ENCODE peak calls at places on chromosomes 1 and 21, in five cellular contexts. One of them, this sample, is unnamed.

GRCh38 chr1:228765543-228765942 is 30.3 kb downstream of the RHOU start:
- DNase-seq in suprapubic skin: no peak
- DNase-seq in pancreas: peak
- DNase-seq in A549: no peak
- DNase-seq in ascending aorta: no peak
- DNase-seq in this sample: no peak

GRCh38 chr1:161171191-161171590 is 5.0 kb downstream of the PPOX start:
- DNase-seq in suprapubic skin: no peak
- DNase-seq in pancreas: no peak
- DNase-seq in A549: no peak
- DNase-seq in ascending aorta: no peak
- DNase-seq in this sample: no peak

GRCh38 chr1:159122005-159122621 is 45.5 kb upstream of the AIM2 start:
- DNase-seq in suprapubic skin: no peak
- DNase-seq in pancreas: no peak
- DNase-seq in A549: no peak
- DNase-seq in ascending aorta: no peak
- DNase-seq in this sample: no peak

GRCh38 chr1:235864965-235865525 is 1.7 kb downstream of the LYST start:
- DNase-seq in suprapubic skin: no peak
- DNase-seq in pancreas: no peak
- DNase-seq in A549: no peak
- DNase-seq in ascending aorta: no peak
- DNase-seq in this sample: no peak

GRCh38 chr1:234721476-234722266 is 111.7 kb upstream of the IRF2BP2 start:
- DNase-seq in suprapubic skin: no peak
- DNase-seq in pancreas: peak
- DNase-seq in A549: no peak
- DNase-seq in ascending aorta: no peak
- DNase-seq in this sample: no peak

GRCh38 chr1:24390924-24391782 is 22.4 kb downstream of the STPG1 start:
- DNase-seq in suprapubic skin: peak
- DNase-seq in pancreas: peak
- DNase-seq in A549: peak
- DNase-seq in ascending aorta: no peak
- DNase-seq in this sample: peak

GRCh38 chr1:92960395-92961130 is 699 bp downstream of the DIPK1A start:
- DNase-seq in suprapubic skin: no peak
- DNase-seq in pancreas: peak
- DNase-seq in A549: peak
- DNase-seq in ascending aorta: peak
- DNase-seq in this sample: peak

GRCh38 chr1:218779341-218779831 is 394.3 kb upstream of the LYPLAL1 start:
- DNase-seq in suprapubic skin: no peak
- DNase-seq in pancreas: no peak
- DNase-seq in A549: no peak
- DNase-seq in ascending aorta: no peak
- DNase-seq in this sample: no peak

GRCh38 chr1:88801575-88802208 is 89.7 kb downstream of the GTF2B start:
- DNase-seq in suprapubic skin: no peak
- DNase-seq in pancreas: no peak
- DNase-seq in A549: no peak
- DNase-seq in ascending aorta: no peak
- DNase-seq in this sample: no peak

GRCh38 chr1:9629445-9630201 is 21.9 kb upstream of the PIK3CD start:
- DNase-seq in suprapubic skin: no peak
- DNase-seq in pancreas: peak
- DNase-seq in A549: no peak
- DNase-seq in ascending aorta: peak
- DNase-seq in this sample: no peak

GRCh38 chr1:231969078-231969477 is 342.5 kb downstream of the DISC1 start:
- DNase-seq in suprapubic skin: no peak
- DNase-seq in pancreas: no peak
- DNase-seq in A549: no peak
- DNase-seq in ascending aorta: no peak
- DNase-seq in this sample: no peak

GRCh38 chr1:3194760-3195479 is 125.9 kb downstream of the PRDM16 start:
- DNase-seq in suprapubic skin: no peak
- DNase-seq in pancreas: no peak
- DNase-seq in A549: no peak
- DNase-seq in ascending aorta: peak
- DNase-seq in this sample: no peak

GRCh38 chr1:14113841-14114567 is 414.0 kb downstream of the PRDM2 start:
- DNase-seq in suprapubic skin: no peak
- DNase-seq in pancreas: peak
- DNase-seq in A549: no peak
- DNase-seq in ascending aorta: no peak
- DNase-seq in this sample: no peak

GRCh38 chr1:28021064-28021463 is 61.3 kb downstream of the XKR8 start:
- DNase-seq in suprapubic skin: no peak
- DNase-seq in pancreas: no peak
- DNase-seq in A549: no peak
- DNase-seq in ascending aorta: no peak
- DNase-seq in this sample: no peak

GRCh38 chr1:167492509-167492910 is 25.8 kb downstream of the CD247 start:
- DNase-seq in suprapubic skin: no peak
- DNase-seq in pancreas: no peak
- DNase-seq in A549: no peak
- DNase-seq in ascending aorta: no peak
- DNase-seq in this sample: no peak

GRCh38 chr1:182206628-182207239 is 145.2 kb upstream of the ZNF648 start:
- DNase-seq in suprapubic skin: peak
- DNase-seq in pancreas: no peak
- DNase-seq in A549: no peak
- DNase-seq in ascending aorta: no peak
- DNase-seq in this sample: peak

GRCh38 chr1:168341576-168341975 is 60.9 kb downstream of the TBX19 start:
- DNase-seq in suprapubic skin: no peak
- DNase-seq in pancreas: no peak
- DNase-seq in A549: no peak
- DNase-seq in ascending aorta: no peak
- DNase-seq in this sample: no peak

GRCh38 chr21:19523731-19524130 is 1120.1 kb upstream of the TMPRSS15 start:
- DNase-seq in suprapubic skin: no peak
- DNase-seq in pancreas: no peak
- DNase-seq in A549: no peak
- DNase-seq in ascending aorta: no peak
- DNase-seq in this sample: no peak

GRCh38 chr1:43367026-43367903 is 546 bp downstream of the ELOVL1 start:
- DNase-seq in suprapubic skin: no peak
- DNase-seq in pancreas: no peak
- DNase-seq in A549: peak
- DNase-seq in ascending aorta: no peak
- DNase-seq in this sample: peak

GRCh38 chr1:54003249-54003646 is 14.7 kb downstream of the LDLRAD1 start:
- DNase-seq in suprapubic skin: no peak
- DNase-seq in pancreas: no peak
- DNase-seq in A549: no peak
- DNase-seq in ascending aorta: no peak
- DNase-seq in this sample: no peak

GRCh38 chr1:217273866-217274265 is 357.0 kb downstream of the GPATCH2 start:
- DNase-seq in suprapubic skin: no peak
- DNase-seq in pancreas: no peak
- DNase-seq in A549: no peak
- DNase-seq in ascending aorta: no peak
- DNase-seq in this sample: no peak

GRCh38 chr1:84691139-84691783 is 1.0 kb upstream of the SSX2IP start:
- DNase-seq in suprapubic skin: no peak
- DNase-seq in pancreas: no peak
- DNase-seq in A549: no peak
- DNase-seq in ascending aorta: no peak
- DNase-seq in this sample: no peak

GRCh38 chr1:75310067-75310466 is 175.9 kb downstream of the LHX8 start:
- DNase-seq in suprapubic skin: no peak
- DNase-seq in pancreas: no peak
- DNase-seq in A549: no peak
- DNase-seq in ascending aorta: no peak
- DNase-seq in this sample: no peak

GRCh38 chr1:2053217-2053616 is 3.0 kb downstream of the PRKCZ start:
- DNase-seq in suprapubic skin: no peak
- DNase-seq in pancreas: no peak
- DNase-seq in A549: no peak
- DNase-seq in ascending aorta: no peak
- DNase-seq in this sample: no peak

GRCh38 chr1:8457771-8458409 is 140.0 kb downstream of the SLC45A1 start:
- DNase-seq in suprapubic skin: no peak
- DNase-seq in pancreas: no peak
- DNase-seq in A549: no peak
- DNase-seq in ascending aorta: no peak
- DNase-seq in this sample: no peak

DNA sequence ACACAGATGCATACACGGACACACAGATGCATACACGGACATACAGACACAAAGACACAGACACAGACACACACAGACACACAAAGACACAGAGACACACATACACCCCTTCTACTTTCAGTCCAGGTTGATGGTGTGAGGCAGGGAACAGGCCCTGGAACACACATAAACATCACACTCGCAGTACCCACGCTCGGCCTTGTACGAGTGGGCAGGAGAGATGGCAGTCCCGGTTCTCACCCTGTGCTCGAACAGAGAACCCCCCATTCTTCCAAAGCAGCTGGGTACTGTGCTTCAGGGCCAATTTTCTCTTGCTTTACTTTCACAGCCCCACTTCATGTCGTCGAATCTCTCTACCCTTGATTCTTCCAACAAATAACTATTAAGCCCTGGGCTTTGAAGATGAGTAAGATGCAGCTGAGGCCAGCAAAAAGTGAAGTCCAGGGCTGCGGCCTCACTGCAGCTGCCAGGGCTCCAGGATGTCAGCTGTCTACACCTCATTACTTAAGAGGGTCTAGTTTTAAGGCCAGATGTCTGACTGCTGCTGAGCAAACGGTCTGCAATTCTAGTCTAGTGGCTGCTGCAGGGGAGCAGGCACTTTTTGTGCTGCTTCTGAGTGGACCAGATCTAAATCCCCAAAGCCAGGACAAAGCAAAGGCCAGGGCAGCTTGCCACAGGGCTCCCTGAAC is 90.1 kb downstream of the PGBD5 start:
- DNase-seq in suprapubic skin: no peak
- DNase-seq in pancreas: no peak
- DNase-seq in A549: no peak
- DNase-seq in ascending aorta: no peak
- DNase-seq in this sample: no peak
- H3K27ac ChIP-seq in suprapubic skin: no peak
- H3K27ac ChIP-seq in pancreas: no peak
- H3K27ac ChIP-seq in A549: no peak
- H3K27ac ChIP-seq in ascending aorta: no peak
- H3K27ac ChIP-seq in this sample: no peak

DNA sequence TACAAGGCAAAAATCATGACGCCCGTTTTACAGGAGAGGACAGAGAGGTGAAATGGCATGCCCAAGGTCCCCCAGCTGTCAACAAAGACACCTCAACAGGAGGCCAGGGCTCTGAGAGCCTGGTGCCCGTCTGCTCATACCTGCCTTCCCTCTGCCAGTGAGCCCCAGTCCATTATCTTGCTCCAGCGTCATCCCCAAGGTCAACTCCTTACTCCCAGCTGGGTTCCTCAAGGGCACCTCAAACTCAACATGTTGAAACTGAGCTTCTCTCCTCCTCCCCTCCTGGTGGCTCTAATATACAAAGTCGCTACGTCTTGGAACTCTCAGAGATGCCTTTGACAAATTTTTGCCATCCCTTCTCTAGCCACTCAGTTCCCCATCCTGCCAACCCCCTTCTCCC is 3.2 kb downstream of the PBXIP1 start:
- DNase-seq in suprapubic skin: no peak
- DNase-seq in pancreas: no peak
- DNase-seq in A549: no peak
- DNase-seq in ascending aorta: no peak
- DNase-seq in this sample: no peak
- H3K27ac ChIP-seq in suprapubic skin: no peak
- H3K27ac ChIP-seq in pancreas: no peak
- H3K27ac ChIP-seq in A549: no peak
- H3K27ac ChIP-seq in ascending aorta: no peak
- H3K27ac ChIP-seq in this sample: peak

GRCh38 chr1:31033573-31033972 is 31.9 kb downstream of the PUM1 start:
- DNase-seq in suprapubic skin: no peak
- DNase-seq in pancreas: no peak
- DNase-seq in A549: no peak
- DNase-seq in ascending aorta: no peak
- DNase-seq in this sample: no peak
- H3K27ac ChIP-seq in suprapubic skin: no peak
- H3K27ac ChIP-seq in pancreas: no peak
- H3K27ac ChIP-seq in A549: no peak
- H3K27ac ChIP-seq in ascending aorta: no peak
- H3K27ac ChIP-seq in this sample: no peak

DNA sequence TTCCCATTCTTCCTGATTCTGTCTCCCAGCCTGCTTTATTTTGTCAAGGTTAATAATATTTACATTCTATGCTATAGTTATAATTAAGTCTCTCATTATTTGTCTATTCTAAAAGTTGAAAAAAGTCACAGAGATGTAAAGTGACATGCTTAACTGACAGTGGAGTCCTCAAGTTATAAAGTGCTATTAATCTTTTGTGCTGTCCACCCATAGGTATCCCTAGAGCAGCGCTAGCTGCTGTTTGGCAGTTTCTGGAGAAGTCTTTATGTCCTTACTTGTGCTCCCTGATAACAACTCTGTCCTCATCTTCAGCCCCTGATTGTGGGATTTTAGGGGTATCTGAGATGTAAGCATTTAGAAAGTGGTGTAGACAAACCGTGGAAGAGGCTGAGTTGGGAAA is 13.1 kb downstream of the BACH1 start:
- DNase-seq in suprapubic skin: no peak
- DNase-seq in pancreas: no peak
- DNase-seq in A549: no peak
- DNase-seq in ascending aorta: no peak
- DNase-seq in this sample: no peak
- H3K27ac ChIP-seq in suprapubic skin: no peak
- H3K27ac ChIP-seq in pancreas: no peak
- H3K27ac ChIP-seq in A549: no peak
- H3K27ac ChIP-seq in ascending aorta: no peak
- H3K27ac ChIP-seq in this sample: no peak

GRCh38 chr1:59294423-59294822 is 2.5 kb upstream of the FGGY start:
- DNase-seq in suprapubic skin: no peak
- DNase-seq in pancreas: no peak
- DNase-seq in A549: no peak
- DNase-seq in ascending aorta: no peak
- DNase-seq in this sample: no peak
- H3K27ac ChIP-seq in suprapubic skin: no peak
- H3K27ac ChIP-seq in pancreas: no peak
- H3K27ac ChIP-seq in A549: no peak
- H3K27ac ChIP-seq in ascending aorta: no peak
- H3K27ac ChIP-seq in this sample: no peak

GRCh38 chr1:201582261-201582951 is 43.5 kb downstream of the NAV1 start:
- DNase-seq in suprapubic skin: no peak
- DNase-seq in pancreas: no peak
- DNase-seq in A549: no peak
- DNase-seq in ascending aorta: no peak
- DNase-seq in this sample: no peak
- H3K27ac ChIP-seq in suprapubic skin: no peak
- H3K27ac ChIP-seq in pancreas: no peak
- H3K27ac ChIP-seq in A549: peak
- H3K27ac ChIP-seq in ascending aorta: no peak
- H3K27ac ChIP-seq in this sample: no peak